ENCODE peak calls at places on chromosome 3, in six cellular contexts. One of them, this sample, is unnamed.

GRCh38 chr3:195140816-195141793 is 129.9 kb downstream of the XXYLT1 start:
- DNase-seq in endodermal cell: no peak
- DNase-seq in B cell: no peak
- DNase-seq in breast epithelium: no peak
- DNase-seq in IMR-90: peak
- DNase-seq in NB4: no peak
- DNase-seq in this sample: no peak

GRCh38 chr3:53016236-53016635 is 29.6 kb downstream of the SFMBT1 start:
- DNase-seq in endodermal cell: no peak
- DNase-seq in B cell: no peak
- DNase-seq in breast epithelium: no peak
- DNase-seq in IMR-90: peak
- DNase-seq in NB4: no peak
- DNase-seq in this sample: no peak

GRCh38 chr3:146164951-146165350 is 4.0 kb upstream of the PLOD2 start:
- DNase-seq in endodermal cell: no peak
- DNase-seq in B cell: no peak
- DNase-seq in breast epithelium: no peak
- DNase-seq in IMR-90: no peak
- DNase-seq in NB4: no peak
- DNase-seq in this sample: no peak

GRCh38 chr3:120506828-120507774 is 56.3 kb upstream of the FSTL1 start:
- DNase-seq in endodermal cell: peak
- DNase-seq in B cell: peak
- DNase-seq in breast epithelium: no peak
- DNase-seq in IMR-90: peak
- DNase-seq in NB4: peak
- DNase-seq in this sample: no peak

GRCh38 chr3:4493931-4494806 is 1.0 kb downstream of the ITPR1 start:
- DNase-seq in endodermal cell: peak
- DNase-seq in B cell: no peak
- DNase-seq in breast epithelium: peak
- DNase-seq in IMR-90: peak
- DNase-seq in NB4: peak
- DNase-seq in this sample: no peak

GRCh38 chr3:8506611-8507061 is 5.0 kb downstream of the LMCD1 start:
- DNase-seq in endodermal cell: no peak
- DNase-seq in B cell: no peak
- DNase-seq in breast epithelium: no peak
- DNase-seq in IMR-90: peak
- DNase-seq in NB4: no peak
- DNase-seq in this sample: no peak

GRCh38 chr3:179694731-179695130 is 41.9 kb downstream of the USP13 start:
- DNase-seq in endodermal cell: no peak
- DNase-seq in B cell: no peak
- DNase-seq in breast epithelium: no peak
- DNase-seq in IMR-90: no peak
- DNase-seq in NB4: no peak
- DNase-seq in this sample: no peak

GRCh38 chr3:149894211-149894610 is 76.5 kb downstream of the PFN2 start:
- DNase-seq in endodermal cell: no peak
- DNase-seq in B cell: no peak
- DNase-seq in breast epithelium: no peak
- DNase-seq in IMR-90: peak
- DNase-seq in NB4: no peak
- DNase-seq in this sample: no peak

GRCh38 chr3:109874900-109875735 is 537.8 kb upstream of the DPPA4 start:
- DNase-seq in endodermal cell: no peak
- DNase-seq in B cell: no peak
- DNase-seq in breast epithelium: no peak
- DNase-seq in IMR-90: peak
- DNase-seq in NB4: no peak
- DNase-seq in this sample: no peak

DNA sequence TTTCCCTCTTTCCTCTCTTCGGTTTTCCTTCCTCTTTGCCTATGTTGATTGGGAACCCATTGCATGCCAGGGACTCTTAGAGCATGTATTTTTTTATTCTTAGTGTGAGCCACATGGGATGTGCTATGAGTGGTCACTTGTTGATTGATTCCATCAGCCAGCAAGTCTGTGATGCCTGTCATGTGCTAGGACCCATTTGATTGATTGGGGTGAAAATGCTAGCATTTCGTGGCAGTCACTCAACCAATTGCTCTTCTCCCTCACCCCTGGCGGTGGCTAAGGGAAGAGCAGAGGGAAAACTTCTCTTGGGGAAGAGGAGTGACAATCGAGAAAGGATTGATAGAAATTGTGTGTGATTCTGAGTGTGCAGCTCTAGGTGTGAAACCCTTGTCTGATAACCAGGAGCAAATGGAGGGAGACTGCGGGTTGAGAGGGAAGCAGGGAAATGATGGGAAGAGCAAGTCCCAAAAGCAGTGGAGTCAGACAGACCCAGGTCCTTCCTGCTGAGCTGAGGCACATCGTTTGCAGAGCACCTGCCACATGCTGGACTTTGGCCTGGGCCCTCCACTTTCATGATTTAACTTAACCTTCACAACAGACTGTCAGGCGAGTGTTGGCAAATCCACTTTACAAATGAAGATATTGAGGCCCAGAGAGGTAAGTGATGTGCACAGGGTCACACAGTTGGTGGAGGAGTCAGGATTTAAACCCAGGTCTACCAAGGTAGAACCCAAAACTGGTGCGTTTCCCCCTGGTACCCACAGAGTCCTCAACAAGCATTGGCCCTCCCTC is 40.0 kb downstream of the SLC6A11 start:
- DNase-seq in endodermal cell: peak
- DNase-seq in B cell: no peak
- DNase-seq in breast epithelium: no peak
- DNase-seq in IMR-90: no peak
- DNase-seq in NB4: peak
- DNase-seq in this sample: no peak
- TF ChIP-seq CTCF in endodermal cell: peak
- TF ChIP-seq CTCF in B cell: no peak
- TF ChIP-seq CTCF in breast epithelium: no peak
- TF ChIP-seq CTCF in IMR-90: peak
- TF ChIP-seq CTCF in NB4: no peak
- TF ChIP-seq CTCF in this sample: peak

DNA sequence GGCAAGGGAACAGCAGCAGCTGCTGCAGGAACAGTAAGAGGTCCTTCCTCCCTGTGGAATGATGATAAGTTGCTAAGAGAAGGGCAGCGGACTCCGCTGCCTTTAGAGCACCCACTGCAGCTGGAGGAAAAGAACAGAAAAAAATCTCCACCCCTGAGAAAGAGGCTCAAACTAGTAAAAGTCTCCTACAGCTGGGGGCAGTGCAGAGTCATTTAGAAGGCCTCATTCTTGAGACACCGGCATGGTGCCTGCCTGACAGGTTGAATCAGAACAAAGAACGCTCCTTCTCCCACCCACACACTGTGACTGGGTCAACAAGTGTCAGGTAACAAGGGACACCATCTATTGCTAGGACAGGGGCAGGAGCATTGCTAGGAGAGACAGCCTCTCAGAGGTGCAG is 188.4 kb downstream of the ABHD5 start:
- DNase-seq in endodermal cell: peak
- DNase-seq in B cell: peak
- DNase-seq in breast epithelium: no peak
- DNase-seq in IMR-90: no peak
- DNase-seq in NB4: peak
- DNase-seq in this sample: peak
- TF ChIP-seq CTCF in endodermal cell: peak
- TF ChIP-seq CTCF in B cell: peak
- TF ChIP-seq CTCF in breast epithelium: no peak
- TF ChIP-seq CTCF in IMR-90: peak
- TF ChIP-seq CTCF in NB4: no peak
- TF ChIP-seq CTCF in this sample: peak

GRCh38 chr3:38843898-38844297 is 27.9 kb upstream of the SCN10A start:
- DNase-seq in endodermal cell: no peak
- DNase-seq in B cell: no peak
- DNase-seq in breast epithelium: no peak
- DNase-seq in IMR-90: peak
- DNase-seq in NB4: peak
- DNase-seq in this sample: no peak
- TF ChIP-seq CTCF in endodermal cell: peak
- TF ChIP-seq CTCF in B cell: no peak
- TF ChIP-seq CTCF in breast epithelium: no peak
- TF ChIP-seq CTCF in IMR-90: peak
- TF ChIP-seq CTCF in NB4: peak
- TF ChIP-seq CTCF in this sample: peak

GRCh38 chr3:17431004-17431403 is 311.4 kb downstream of the TBC1D5 start:
- DNase-seq in endodermal cell: no peak
- DNase-seq in B cell: peak
- DNase-seq in breast epithelium: no peak
- DNase-seq in IMR-90: peak
- DNase-seq in NB4: peak
- DNase-seq in this sample: peak
- TF ChIP-seq CTCF in endodermal cell: peak
- TF ChIP-seq CTCF in B cell: peak
- TF ChIP-seq CTCF in breast epithelium: no peak
- TF ChIP-seq CTCF in IMR-90: peak
- TF ChIP-seq CTCF in NB4: no peak
- TF ChIP-seq CTCF in this sample: peak

This sample was measured in GM13977.